ENCODE peak calls at places on chromosomes 3 and 15, in five cellular contexts. A, N, V, M and B are unnamed samples.

GRCh38 chr3:62132027-62132590 is 241.2 kb downstream of the FEZF2 start:
- DNase-seq in N (no peak), V (no peak), M (no peak), A (no peak), B (no peak)

GRCh38 chr3:148866261-148866660 is 1.2 kb downstream of the CPA3 start:
- DNase-seq in V (no peak), N (no peak), A (no peak), M (no peak), B (no peak)

GRCh38 chr15:25240461-25241021 is 198.3 kb downstream of the UBE3A start:
- DNase-seq in A (no peak), V (peak; percentile 11), M (peak; percentile 58), N (no peak), B (peak; percentile 52)

GRCh38 chr15:41544650-41545015 is 576 bp upstream of the RPAP1 start:
- DNase-seq in N (no peak), M (peak; percentile 79), A (peak; percentile 20), V (no peak), B (peak; percentile 78)

GRCh38 chr3:21062724-21063436 is 688.1 kb downstream of the ZNF385D start:
- DNase-seq in A (no peak), N (no peak), M (no peak), V (peak; percentile 22), B (no peak)

GRCh38 chr15:99683000-99683670 is 50.1 kb downstream of the LYSMD4 start:
- DNase-seq in N (no peak), V (no peak), A (no peak), M (no peak), B (no peak)

GRCh38 chr3:123123716-123124616 is 57.1 kb downstream of the PDIA5 start:
- DNase-seq in A (no peak), M (no peak), V (no peak), N (no peak), B (peak; percentile 62)

GRCh38 chr3:71926242-71926560 is 141.3 kb upstream of the PROK2 start:
- DNase-seq in M (no peak), V (no peak), A (no peak), N (peak; percentile 65), B (no peak)

GRCh38 chr3:49238274-49239127 is 38.5 kb downstream of the C3orf62 start:
- DNase-seq in M (peak; percentile 87), N (no peak), A (peak; percentile 22), V (peak; percentile 41), B (no peak)

GRCh38 chr15:68436680-68437079 is 4.7 kb upstream of the ITGA11 start:
- DNase-seq in A (no peak), M (no peak), V (no peak), N (no peak), B (no peak)

GRCh38 chr15:41888662-41889253 is 5.1 kb downstream of the SPTBN5 start:
- DNase-seq in M (no peak), A (no peak), V (peak; percentile 19), N (no peak), B (peak; percentile 73)

GRCh38 chr3:21795152-21795837 is 44.3 kb upstream of the ZNF385D start:
- DNase-seq in N (no peak), A (no peak), V (peak; percentile 90), M (no peak), B (no peak)

GRCh38 chr15:87778358-87778757 is 478.2 kb downstream of the NTRK3 start:
- DNase-seq in A (no peak), V (no peak), N (no peak), M (no peak), B (no peak)

GRCh38 chr3:130850044-130850797 is 43.7 kb upstream of the ATP2C1 start:
- DNase-seq in V (peak; percentile 28), M (no peak), N (no peak), A (no peak), B (no peak)

DNA sequence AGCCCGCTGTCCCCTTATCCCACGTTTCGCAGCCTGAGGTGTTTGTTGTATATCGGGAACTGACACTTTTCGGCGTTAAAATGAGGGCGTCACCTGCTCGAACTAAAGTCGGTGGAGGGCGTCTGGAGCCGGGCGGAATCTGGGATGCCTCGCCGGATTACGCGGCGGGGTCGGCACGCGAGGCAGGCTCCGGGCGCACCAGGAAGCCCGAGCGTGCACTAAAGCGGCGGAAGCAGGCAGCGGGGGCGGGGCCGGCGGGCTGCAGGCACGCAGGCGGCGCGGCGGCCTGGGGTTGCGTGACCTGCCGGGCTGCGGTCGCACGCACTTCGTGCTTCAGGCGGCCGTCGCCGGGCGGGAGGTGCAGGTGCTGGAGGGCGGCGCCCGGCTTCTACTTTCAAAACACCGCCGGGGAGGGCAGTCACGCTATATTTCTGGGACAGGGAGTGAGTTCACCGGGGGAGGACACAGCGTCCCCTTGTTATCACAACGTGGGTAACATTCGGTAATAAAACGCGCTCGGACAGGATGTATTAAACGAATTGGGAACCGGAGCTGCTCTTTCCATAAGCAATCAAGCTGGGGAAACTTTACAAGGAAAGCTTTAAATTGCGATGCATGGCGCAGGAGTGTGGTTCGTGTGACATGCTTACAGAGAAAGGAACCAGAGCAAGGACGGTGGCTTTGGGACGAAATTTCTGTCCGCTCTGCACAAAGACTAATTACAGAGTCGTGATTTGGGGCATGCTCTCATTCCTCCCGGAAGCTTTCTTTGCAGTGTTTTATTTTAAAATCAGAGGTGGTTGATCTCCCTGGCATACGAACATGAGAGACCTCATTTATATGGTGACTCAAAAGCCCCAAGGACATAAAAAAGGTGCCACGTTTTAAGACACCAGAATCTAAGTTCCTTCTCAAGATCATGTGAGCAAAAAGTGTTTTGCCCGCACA is 9.1 kb upstream of the LEKR1 start:
- DNase-seq in M (peak; percentile 85), A (peak; percentile 87), N (peak; percentile 77), V (peak; percentile 88), B (peak; percentile 98)
- TF ChIP-seq POLR2A in M (no peak), A (peak; percentile 77), N (peak; percentile 51), V (peak; percentile 58), B (peak; percentile 33)

GRCh38 chr3:146550743-146551510 is 6.5 kb upstream of the PLSCR1 start:
- DNase-seq in M (no peak), V (no peak), N (peak; percentile 26), A (no peak), B (no peak)

GRCh38 chr3:146555311-146555710 is 10.9 kb upstream of the PLSCR1 start:
- DNase-seq in N (no peak), A (no peak), M (no peak), V (no peak), B (no peak)

GRCh38 chr3:146558811-146559210 is 14.4 kb upstream of the PLSCR1 start:
- DNase-seq in N (no peak), V (no peak), M (no peak), A (no peak), B (no peak)

GRCh38 chr3:146557745-146558144 is 13.3 kb upstream of the PLSCR1 start:
- DNase-seq in M (no peak), N (no peak), V (no peak), A (no peak), B (no peak)

DNA sequence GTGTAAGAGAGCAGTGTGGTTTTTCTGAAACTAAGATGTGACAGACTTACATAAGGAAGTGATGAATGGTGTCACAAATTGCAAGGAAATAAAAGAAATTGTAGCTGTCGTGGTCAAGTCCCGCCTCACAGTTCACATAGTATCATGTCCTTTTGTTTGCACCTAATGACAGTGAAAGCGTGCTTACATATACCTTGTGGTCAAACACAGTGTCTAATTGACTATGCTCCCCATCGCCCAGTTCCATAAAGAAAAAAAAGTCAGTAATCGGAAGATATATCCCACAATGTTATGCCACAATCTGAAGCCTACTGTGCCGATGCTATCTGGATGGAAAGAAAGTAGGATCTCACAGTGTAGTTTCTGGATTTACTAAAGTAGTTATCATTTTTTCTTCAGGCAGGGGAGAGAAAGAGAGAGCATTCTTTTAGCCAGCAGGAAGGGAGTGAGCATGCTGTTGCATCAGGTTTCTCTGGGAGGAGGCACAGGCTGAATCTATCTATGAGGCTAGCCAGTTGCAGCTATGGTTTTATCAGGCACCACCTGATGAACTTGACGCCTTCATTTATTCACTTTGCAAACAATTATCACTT is 9.9 kb upstream of the PLSCR1 start:
- DNase-seq in V (no peak), A (no peak), N (no peak), M (no peak), B (no peak)
- TF ChIP-seq CTCF in V (no peak), A (no peak), N (no peak), M (no peak), B (no peak)

DNA sequence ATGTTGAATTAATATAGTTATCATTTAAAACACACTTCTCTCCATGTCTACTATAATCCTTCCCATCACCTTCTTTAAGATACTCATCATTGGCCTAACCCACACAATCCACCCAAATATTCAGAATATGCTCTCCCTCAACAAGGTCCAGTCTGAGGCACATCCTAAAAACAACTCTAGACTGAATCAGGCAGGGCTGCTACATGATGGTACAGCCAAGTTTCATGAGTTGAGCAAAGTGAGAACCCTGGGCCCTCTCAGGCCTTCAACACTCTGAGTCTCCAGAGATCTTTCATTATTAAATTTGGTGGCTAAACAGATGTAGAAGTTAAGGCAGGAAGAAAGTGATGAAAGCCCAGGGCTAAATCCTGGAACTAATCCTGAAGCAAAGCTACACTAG is 16.2 kb downstream of the ZNF148 start:
- DNase-seq in A (no peak), M (no peak), V (no peak), N (no peak), B (no peak)
- H3K4me1 ChIP-seq in A (peaks cover 8% of the 10 kb centered on the region), M (peaks cover 13% of the 10 kb centered on the region), V (peaks cover 31% of the 10 kb centered on the region), N (no peaks in the 10 kb centered on the region), B (peaks cover 64% of the 10 kb centered on the region)

DNA sequence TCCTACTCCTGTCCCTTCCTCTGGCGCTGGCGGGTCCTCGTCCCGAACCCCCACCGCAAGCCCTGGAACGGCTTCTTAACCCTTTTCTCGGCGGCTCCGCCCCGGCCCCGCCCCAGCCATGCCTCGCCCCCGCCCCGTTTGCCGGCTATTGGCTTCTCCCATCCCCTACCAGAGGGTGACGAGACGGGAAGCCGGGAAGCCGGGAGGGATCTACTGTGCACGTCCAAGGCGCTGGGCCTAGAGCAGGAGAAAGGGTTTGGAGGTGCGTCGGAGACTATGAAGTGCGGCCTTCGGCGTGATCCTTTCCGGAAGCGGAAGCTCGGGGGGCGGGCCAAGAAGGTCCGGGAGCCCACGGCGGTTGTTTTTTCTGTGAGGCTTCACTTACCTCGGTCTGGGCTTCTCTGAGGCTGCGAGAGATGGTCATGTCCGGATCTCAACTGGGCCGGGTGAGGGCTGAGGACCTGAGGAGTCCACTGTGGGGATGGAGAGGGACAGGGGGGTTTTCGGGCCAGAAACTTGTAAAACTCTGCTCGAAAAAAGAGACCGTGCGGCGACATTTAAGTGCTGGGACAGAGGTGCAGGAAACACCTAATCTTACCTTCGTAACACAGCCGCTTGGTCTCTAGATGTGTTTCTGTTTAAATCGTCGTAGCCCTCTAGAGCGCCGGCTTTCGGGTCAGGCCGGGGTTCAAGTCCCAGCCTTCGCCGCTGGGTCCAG is 21.4 kb downstream of the ROPN1B start:
- DNase-seq in V (peak; percentile 96), M (peak; percentile 97), A (peak; percentile 78), N (peak; percentile 73), B (peak; percentile 90)
- TF ChIP-seq POLR2A in V (peak; percentile 48), M (no peak), A (no peak), N (no peak), B (peak; percentile 38)